ENCODE peak calls at places on chromosomes 7 and 10, in eight cellular contexts. F is CD4-positive, CD25-positive, alpha-beta regulatory T cell; E is Panc1; R is ovary; Y is adrenal gland; A is MM.1S; J is SJSA1; L is stomach. Z is an unnamed sample.

GRCh38 chr7:145434811-145435210 is 599.0 kb upstream of the TPK1 start:
- DNase-seq in A (no peak), R (no peak), E (no peak), L (no peak), J (no peak), F (no peak), Y (no peak), Z (no peak)

GRCh38 chr10:116160271-116160670 is 112.7 kb downstream of the GFRA1 start:
- DNase-seq in Y (no peak), L (no peak), R (no peak), J (no peak), A (no peak), E (no peak), F (no peak), Z (no peak)

GRCh38 chr7:25735674-25736242 is 416.2 kb upstream of the NFE2L3 start:
- DNase-seq in A (no peak), J (no peak), F (no peak), Y (no peak), L (no peak), E (no peak), R (no peak), Z (no peak)

GRCh38 chr7:2886900-2887299 is 42.8 kb upstream of the GNA12 start:
- DNase-seq in L (peak; percentile 44), F (peak; percentile 70), J (peak; percentile 60), R (peak; percentile 47), E (peak; percentile 47), A (peak; percentile 69), Y (peak; percentile 76), Z (no peak)

GRCh38 chr10:129048513-129048912 is 418.5 kb upstream of the MGMT start:
- DNase-seq in A (no peak), F (no peak), J (no peak), E (no peak), R (no peak), L (no peak), Y (no peak), Z (no peak)

GRCh38 chr7:66629222-66629658 is 559 bp downstream of the KCTD7 start:
- DNase-seq in F (no peak), L (peak; percentile 27), E (no peak), A (no peak), R (no peak), J (no peak), Y (peak; percentile 75), Z (no peak)

GRCh38 chr7:96833701-96834453 is 124.2 kb upstream of the SEM1 start:
- DNase-seq in A (no peak), Y (peak; percentile 53), L (no peak), E (no peak), J (no peak), R (no peak), F (no peak), Z (no peak)

GRCh38 chr7:81469299-81470083 is 300.4 kb downstream of the HGF start:
- DNase-seq in F (no peak), L (no peak), J (no peak), R (no peak), E (no peak), Y (no peak), A (no peak), Z (no peak)

GRCh38 chr10:118773041-118773440 is 18.3 kb upstream of the CACUL1 start:
- DNase-seq in Y (no peak), F (no peak), L (no peak), R (no peak), E (no peak), J (no peak), A (no peak), Z (no peak)

GRCh38 chr7:101624246-101625000 is 4.7 kb downstream of the MYL10 start:
- DNase-seq in Y (no peak), J (no peak), E (no peak), L (no peak), R (no peak), A (no peak), F (no peak), Z (no peak)

DNA sequence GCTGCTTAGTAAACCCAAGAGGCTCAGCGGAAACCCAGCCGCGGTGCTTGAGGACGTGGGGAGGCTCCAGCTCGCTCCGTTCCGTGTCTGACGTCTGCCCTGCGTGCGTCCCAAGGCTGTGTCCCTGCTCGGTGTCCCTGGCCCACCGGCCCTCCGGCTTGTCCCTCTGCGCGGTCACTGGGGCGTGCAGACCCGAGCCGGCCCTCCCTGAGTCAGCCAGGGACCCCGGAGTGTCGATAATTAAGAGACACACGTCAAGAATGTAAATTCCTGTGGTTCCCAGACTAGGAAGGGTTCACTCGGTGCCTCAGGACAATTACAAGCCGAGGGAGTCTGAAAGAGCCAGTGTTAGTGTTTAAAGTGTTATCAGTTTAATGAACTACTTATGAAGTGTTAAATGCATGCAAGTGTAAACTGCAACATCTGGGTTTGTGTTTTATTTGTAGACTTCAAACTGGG is 99.0 kb downstream of the WDR11 start:
- DNase-seq in L (no peak), A (no peak), J (no peak), Y (peak; percentile 70), E (no peak), F (no peak), R (peak; percentile 31), Z (no peak)
- H3K4me1 ChIP-seq in L (peaks cover 27% of the 10 kb centered on the region), A (no peaks in the 10 kb centered on the region), J (no peaks in the 10 kb centered on the region), Y (peaks cover 8% of the 10 kb centered on the region), E (peaks cover 8% of the 10 kb centered on the region), F (peaks cover 9% of the 10 kb centered on the region), R (peaks cover 3% of the 10 kb centered on the region), Z (peaks cover 16% of the 10 kb centered on the region)

GRCh38 chr7:29369909-29370488 is 175.4 kb downstream of the CHN2 start:
- DNase-seq in R (no peak), E (no peak), Y (no peak), A (no peak), L (no peak), J (no peak), F (no peak), Z (no peak)

GRCh38 chr7:29375641-29376562 is 181.3 kb downstream of the CHN2 start:
- DNase-seq in F (no peak), J (no peak), L (peak; percentile 68), Y (no peak), E (no peak), R (no peak), A (no peak), Z (no peak)

GRCh38 chr7:29371472-29371871 is 176.9 kb downstream of the CHN2 start:
- DNase-seq in Y (no peak), L (no peak), J (no peak), R (no peak), F (no peak), A (no peak), E (no peak), Z (no peak)

GRCh38 chr7:29370531-29371314 is 176.1 kb downstream of the CHN2 start:
- DNase-seq in Y (no peak), A (no peak), R (no peak), F (no peak), E (no peak), L (peak; percentile 72), J (no peak), Z (no peak)

DNA sequence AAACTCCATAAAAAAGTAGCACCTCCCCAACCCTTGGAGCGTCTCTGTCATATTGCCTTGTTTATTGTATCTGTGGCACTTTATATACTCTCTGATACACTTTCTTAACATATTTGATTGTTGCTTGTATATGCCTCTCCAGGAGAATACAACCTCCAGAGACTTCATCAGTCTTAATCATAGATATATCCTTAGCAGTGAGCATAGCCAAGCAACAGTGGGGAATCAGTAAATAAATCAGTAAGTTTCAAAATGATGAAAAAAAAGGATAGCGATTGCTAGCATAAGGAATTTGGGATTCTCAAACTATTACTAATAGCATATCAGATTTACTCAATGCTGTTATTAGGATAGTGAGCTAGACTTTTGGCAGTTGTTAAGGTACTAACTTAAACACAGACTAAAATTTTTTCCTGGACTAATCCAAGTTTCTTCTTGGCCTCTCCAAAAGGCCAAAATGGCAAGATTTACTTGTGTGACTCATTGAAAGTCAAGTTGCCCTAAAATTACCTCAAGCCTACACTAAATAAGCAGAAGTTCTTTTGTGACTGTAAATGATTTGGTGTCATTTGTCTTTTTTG is 177.9 kb downstream of the CHN2 start:
- DNase-seq in L (no peak), R (no peak), F (no peak), E (no peak), J (no peak), A (no peak), Y (no peak), Z (no peak)
- H3K4me1 ChIP-seq in L (peaks cover 51% of the 10 kb centered on the region), R (no peaks in the 10 kb centered on the region), F (no peaks in the 10 kb centered on the region), E (no peaks in the 10 kb centered on the region), J (peaks cover 11% of the 10 kb centered on the region), A (no peaks in the 10 kb centered on the region), Y (peaks cover 11% of the 10 kb centered on the region), Z (peaks cover 9% of the 10 kb centered on the region)

DNA sequence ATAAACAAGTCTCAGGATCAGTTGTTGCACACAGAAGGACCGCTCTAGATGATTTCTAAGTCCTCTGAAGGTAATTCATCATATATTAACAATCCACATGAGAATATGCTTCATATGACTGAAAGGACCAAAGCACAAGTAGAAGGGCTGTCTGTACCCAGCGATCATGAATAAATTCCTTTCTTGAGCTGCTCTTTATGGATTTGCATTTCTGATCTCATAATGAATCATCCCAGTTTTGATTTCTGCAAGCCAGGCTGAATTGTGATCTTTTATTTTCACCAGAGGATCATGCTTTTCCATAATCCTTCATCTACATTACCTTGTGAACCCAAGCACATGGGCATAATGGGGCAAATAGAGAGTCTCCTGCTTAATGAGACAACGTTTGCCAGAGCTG is 675.6 kb downstream of the MAGI2 start:
- DNase-seq in Y (no peak), A (no peak), E (no peak), F (no peak), L (no peak), R (no peak), J (no peak), Z (no peak)
- H3K4me1 ChIP-seq in Y (no peaks in the 10 kb centered on the region), A (no peaks in the 10 kb centered on the region), E (no peaks in the 10 kb centered on the region), F (no peaks in the 10 kb centered on the region), L (no peaks in the 10 kb centered on the region), R (no peaks in the 10 kb centered on the region), J (no peaks in the 10 kb centered on the region), Z (no peaks in the 10 kb centered on the region)

GRCh38 chr7:32891800-32892520 is 400 bp upstream of the KBTBD2 start:
- DNase-seq in L (peak; percentile 95), Y (peak; percentile 98), E (no peak), A (peak; percentile 97), R (peak; percentile 97), J (peak; percentile 99), F (peak; percentile 97), Z (peak; percentile 91)

GRCh38 chr7:32888505-32888904 is 3.1 kb downstream of the KBTBD2 start:
- DNase-seq in Y (no peak), J (no peak), F (no peak), R (no peak), A (no peak), L (no peak), E (no peak), Z (no peak)

GRCh38 chr7:32891046-32891799 is at the start of gene KBTBD2:
- DNase-seq in J (peak; percentile 91), E (no peak), A (peak; percentile 88), F (peak; percentile 89), Y (peak; percentile 89), R (peak; percentile 81), L (peak; percentile 82), Z (peak; percentile 20)

GRCh38 chr7:32890553-32891045 is 961 bp downstream of the KBTBD2 start:
- DNase-seq in F (peak; percentile 88), E (no peak), L (no peak), Y (no peak), J (no peak), R (peak; percentile 15), A (peak; percentile 85), Z (no peak)

DNA sequence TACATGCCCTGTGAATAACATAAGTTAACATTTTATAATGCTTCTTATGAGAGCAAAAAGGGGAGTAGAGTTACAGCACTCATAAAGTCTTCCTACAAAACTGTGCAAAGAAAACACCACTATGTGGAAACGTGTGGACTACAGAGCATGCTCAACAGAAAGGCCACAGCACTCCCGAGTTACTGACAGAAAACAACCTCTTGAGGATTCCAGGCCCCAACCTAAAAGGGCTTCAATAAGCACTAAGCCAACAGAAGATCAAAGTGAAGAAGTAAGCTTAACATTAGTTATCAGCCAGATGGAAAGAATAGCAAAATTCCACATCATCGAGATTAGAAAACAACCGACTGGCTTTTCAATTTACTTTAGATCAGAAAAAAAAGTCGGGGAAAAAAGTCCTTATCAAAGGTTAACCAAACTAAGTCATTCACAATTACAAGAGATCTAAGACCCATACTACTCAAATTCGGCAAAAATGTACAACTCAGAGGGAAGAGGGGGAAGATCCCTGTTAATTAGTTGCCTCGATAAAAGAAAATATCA is 1.5 kb downstream of the KBTBD2 start:
- DNase-seq in L (no peak), A (peak; percentile 21), R (no peak), E (no peak), J (no peak), F (no peak), Y (no peak), Z (no peak)
- H3K4me1 ChIP-seq in L (peaks cover 69% of the 10 kb centered on the region), A (peaks cover 16% of the 10 kb centered on the region), R (peaks cover 6% of the 10 kb centered on the region), E (peaks cover 40% of the 10 kb centered on the region), J (peaks cover 20% of the 10 kb centered on the region), F (peaks cover 60% of the 10 kb centered on the region), Y (peaks cover 51% of the 10 kb centered on the region), Z (peaks cover 30% of the 10 kb centered on the region)

Z was measured in thoracic aorta.